ENCODE peak calls at places on chromosomes 12 and 14, in four cellular contexts. Y is body of pancreas, P is SK-N-SH, M is mammary epithelial cell. S is an unnamed sample.

GRCh38 chr14:95472819-95473251 is 43.6 kb downstream of the SYNE3 start:
- DNase-seq in Y (no peak), P (no peak), M (no peak), S (no peak)

GRCh38 chr12:122830517-122831214 is 4.6 kb upstream of the HIP1R start:
- DNase-seq in Y (no peak), P (no peak), M (peak; percentile 96), S (no peak)

GRCh38 chr14:96571311-96571710 is 69.1 kb downstream of the PAPOLA start:
- DNase-seq in Y (no peak), P (no peak), M (no peak), S (no peak)

GRCh38 chr12:30807695-30808034 is 52.9 kb upstream of the CAPRIN2 start:
- DNase-seq in Y (no peak), P (no peak), M (no peak), S (no peak)

GRCh38 chr12:3173912-3174311 is 96.7 kb downstream of the TSPAN9 start:
- DNase-seq in Y (no peak), P (no peak), M (no peak), S (no peak)

GRCh38 chr14:31476131-31476917 is 11.5 kb downstream of the GPR33 start:
- DNase-seq in Y (no peak), P (no peak), M (no peak), S (no peak)

GRCh38 chr12:119544780-119545625 is 48.6 kb upstream of the TMEM233 start:
- DNase-seq in Y (peak; percentile 78), P (peak; percentile 75), M (peak; percentile 40), S (peak; percentile 67)

GRCh38 chr12:57522019-57522886 is at the start of gene MBD6:
- DNase-seq in Y (peak; percentile 96), P (peak; percentile 98), M (peak; percentile 89), S (peak; percentile 93)

GRCh38 chr12:128771681-128772080 is 52.1 kb downstream of the SLC15A4 start:
- DNase-seq in Y (no peak), P (no peak), M (no peak), S (no peak)

GRCh38 chr14:68011629-68012028 is 192.1 kb downstream of the RAD51B start:
- DNase-seq in Y (no peak), P (no peak), M (no peak), S (no peak)

GRCh38 chr12:95473440-95473946 is 459 bp upstream of the METAP2 start:
- DNase-seq in Y (peak; percentile 60), P (peak; percentile 45), M (peak; percentile 56), S (peak; percentile 72)

GRCh38 chr14:51298895-51299294 is 58.8 kb downstream of the TMX1 start:
- DNase-seq in Y (no peak), P (no peak), M (no peak), S (no peak)

GRCh38 chr12:1881301-1881700 is 37.2 kb downstream of the CACNA2D4 start:
- DNase-seq in Y (no peak), P (no peak), M (no peak), S (no peak)

GRCh38 chr12:51393676-51394545 is 2.7 kb upstream of the GALNT6 start:
- DNase-seq in Y (no peak), P (no peak), M (peak; percentile 42), S (no peak)

GRCh38 chr12:76947270-76947669 is 68.5 kb upstream of the CSRP2 start:
- DNase-seq in Y (no peak), P (no peak), M (no peak), S (no peak)

GRCh38 chr12:80937391-80938238 is at the start of gene LIN7A:
- DNase-seq in Y (peak; percentile 38), P (peak; percentile 33), M (peak; percentile 7), S (peak; percentile 23)

GRCh38 chr12:32036477-32037263 is 70.0 kb upstream of the BICD1 start:
- DNase-seq in Y (no peak), P (no peak), M (no peak), S (no peak)

GRCh38 chr14:34098045-34098984 is 147.4 kb upstream of the EGLN3 start:
- DNase-seq in Y (peak; percentile 44), P (peak; percentile 70), M (peak; percentile 53), S (peak; percentile 54)

GRCh38 chr14:89702151-89702936 is 252.2 kb downstream of the EFCAB11 start:
- DNase-seq in Y (peak; percentile 24), P (no peak), M (no peak), S (no peak)

GRCh38 chr14:79825046-79825521 is 386.2 kb downstream of the DIO2 start:
- DNase-seq in Y (peak; percentile 8), P (no peak), M (no peak), S (no peak)

GRCh38 chr12:62817556-62818271 is 117.2 kb downstream of the PPM1H start:
- DNase-seq in Y (no peak), P (no peak), M (peak; percentile 11), S (no peak)

GRCh38 chr14:101031186-101031585 is 127.7 kb upstream of the RTL1 start:
- DNase-seq in Y (no peak), P (no peak), M (no peak), S (no peak)

GRCh38 chr12:132168311-132169031 is 24.2 kb downstream of the NOC4L start:
- DNase-seq in Y (no peak), P (no peak), M (no peak), S (no peak)

GRCh38 chr14:90093942-90094595 is 32.3 kb downstream of the KCNK13 start:
- DNase-seq in Y (no peak), P (no peak), M (peak; percentile 46), S (no peak)

GRCh38 chr14:101705733-101706508 is 55.6 kb upstream of the PPP2R5C start:
- DNase-seq in Y (peak; percentile 31), P (no peak), M (no peak), S (no peak)

DNA sequence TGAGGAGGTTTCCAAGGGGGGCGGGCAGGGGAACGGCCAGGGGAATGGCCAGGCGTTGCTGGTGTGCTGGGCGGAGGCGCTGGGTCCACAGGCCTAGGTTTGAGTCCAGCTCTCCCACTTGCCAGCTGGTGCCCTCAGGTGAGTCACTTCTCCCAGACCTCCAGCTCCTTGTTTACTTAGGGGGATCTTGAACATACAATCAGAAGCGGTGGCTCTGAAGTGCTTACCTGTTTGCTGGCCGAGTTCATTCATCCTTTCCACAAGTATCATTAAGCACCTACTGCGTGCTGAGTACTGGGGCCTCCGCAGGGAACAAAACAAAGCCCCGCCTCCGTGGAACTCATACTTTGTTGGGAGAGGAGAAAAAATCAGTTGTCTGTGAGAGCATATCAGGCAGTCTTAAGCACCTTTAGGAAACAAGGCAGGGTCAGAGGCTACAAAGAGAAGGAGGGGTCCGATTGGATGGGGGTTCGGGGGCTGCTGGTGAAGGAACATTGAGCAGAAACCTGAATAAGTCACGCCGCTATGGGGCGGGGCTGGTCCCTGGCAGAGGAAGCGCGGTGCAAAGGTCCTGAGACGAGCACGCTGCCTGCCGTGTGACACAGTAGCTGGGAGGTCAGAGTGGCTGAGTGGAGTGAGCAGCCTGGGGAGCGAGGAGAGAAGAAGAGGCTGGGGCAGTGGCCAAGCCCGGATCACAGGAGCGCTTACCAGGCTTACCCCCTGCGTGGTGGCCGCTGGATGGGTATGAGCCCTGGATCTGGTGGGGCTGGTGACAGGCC is 15.1 kb downstream of the MVK start:
- DNase-seq in Y (no peak), P (no peak), M (no peak), S (no peak)
- H3K4me1 ChIP-seq in Y (no peaks in the 10 kb centered on the region), P (no peaks in the 10 kb centered on the region), M (no peaks in the 10 kb centered on the region), S (no peaks in the 10 kb centered on the region)

DNA sequence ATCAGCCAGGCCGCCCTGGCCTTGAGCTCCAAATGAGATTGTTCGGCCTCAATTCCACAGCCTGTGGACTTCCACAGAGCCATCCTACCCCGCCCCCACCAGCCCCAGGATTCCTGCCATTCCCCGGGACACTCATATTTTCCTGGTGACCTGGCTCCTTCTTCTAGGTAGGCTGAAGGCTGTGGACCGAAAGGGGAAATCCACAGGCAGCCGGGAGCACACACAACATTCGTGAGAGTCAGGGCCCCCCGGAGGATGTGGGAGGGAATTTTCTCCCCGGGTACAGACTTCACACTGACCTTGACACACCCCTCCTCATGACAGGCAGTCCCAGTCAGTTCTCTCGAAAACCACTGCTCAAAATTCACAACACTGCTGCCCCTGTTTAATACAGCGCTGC is 39.9 kb downstream of the RIN3 start:
- DNase-seq in Y (no peak), P (no peak), M (no peak), S (no peak)
- H3K4me1 ChIP-seq in Y (peaks cover 8% of the 10 kb centered on the region), P (peaks cover 5% of the 10 kb centered on the region), M (no peaks in the 10 kb centered on the region), S (no peaks in the 10 kb centered on the region)

GRCh38 chr12:92365836-92366235 is 220.2 kb upstream of the BTG1 start:
- DNase-seq in Y (no peak), P (no peak), M (no peak), S (no peak)

GRCh38 chr12:92363295-92364146 is 217.9 kb upstream of the BTG1 start:
- DNase-seq in Y (peak; percentile 15), P (peak; percentile 29), M (no peak), S (no peak)

GRCh38 chr12:92362785-92363184 is 217.1 kb upstream of the BTG1 start:
- DNase-seq in Y (no peak), P (no peak), M (no peak), S (no peak)

GRCh38 chr12:92362109-92362508 is 216.5 kb upstream of the BTG1 start:
- DNase-seq in Y (no peak), P (no peak), M (no peak), S (no peak)

DNA sequence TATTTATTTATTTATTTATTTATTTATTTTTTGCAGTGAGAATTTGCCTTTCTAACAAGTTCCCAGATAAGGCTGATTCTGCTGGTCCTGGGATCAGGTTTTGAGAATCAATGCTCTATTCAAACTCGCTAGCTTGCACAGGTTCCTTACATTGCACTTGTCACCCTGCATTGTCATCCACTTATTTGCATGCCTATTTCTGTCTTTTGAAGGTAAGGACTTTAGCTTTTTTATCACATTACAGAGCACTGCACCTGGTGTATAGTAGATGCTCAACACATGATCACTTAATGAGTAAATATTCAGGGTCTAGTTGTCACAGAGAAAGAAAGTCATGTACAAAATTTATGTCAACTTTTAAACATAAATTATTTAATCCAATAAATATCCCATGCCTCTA is 219.7 kb upstream of the BTG1 start:
- DNase-seq in Y (no peak), P (no peak), M (no peak), S (no peak)
- H3K4me1 ChIP-seq in Y (peaks cover 22% of the 10 kb centered on the region), P (no peaks in the 10 kb centered on the region), M (peaks cover 24% of the 10 kb centered on the region), S (no peaks in the 10 kb centered on the region)

DNA sequence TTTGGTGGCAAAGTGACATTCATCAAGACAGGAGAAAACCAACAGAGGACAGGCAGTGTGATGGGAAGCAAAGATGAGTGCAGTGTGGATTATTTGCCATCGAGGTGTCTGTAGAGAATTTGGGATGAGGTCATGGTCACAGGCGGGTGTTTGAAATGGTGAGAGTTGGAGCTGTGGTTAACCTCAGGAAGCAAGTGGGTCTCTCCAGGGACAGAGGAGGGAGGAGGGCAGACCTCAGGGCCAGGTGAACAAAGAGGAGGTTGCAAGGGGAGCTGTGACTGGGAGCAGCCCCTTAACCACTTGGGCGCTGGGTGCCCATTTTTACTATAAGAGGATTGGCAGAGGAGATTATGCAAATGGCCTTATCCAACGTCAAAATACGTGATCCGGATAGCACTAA is 7.0 kb downstream of the FZD10 start:
- DNase-seq in Y (no peak), P (no peak), M (no peak), S (no peak)
- H3K4me1 ChIP-seq in Y (no peaks in the 10 kb centered on the region), P (no peaks in the 10 kb centered on the region), M (no peaks in the 10 kb centered on the region), S (no peaks in the 10 kb centered on the region)